ENCODE peak calls at places on chromosome 21, in six cellular contexts. One of them, this sample, is unnamed.

GRCh38 chr21:32946654-32947053 is 79.1 kb upstream of the OLIG2 start:
- DNase-seq in CD4-positive, alpha-beta T cell: no peak
- DNase-seq in cardiac muscle cell: no peak
- DNase-seq in fibroblast of lung: no peak
- DNase-seq in neural progenitor cell: no peak
- DNase-seq in omental fat pad: no peak
- DNase-seq in this sample: no peak

GRCh38 chr21:38815060-38815405 is 9.3 kb downstream of the ETS2 start:
- DNase-seq in fibroblast of lung: peak
- DNase-seq in cardiac muscle cell: no peak
- DNase-seq in neural progenitor cell: no peak
- DNase-seq in CD4-positive, alpha-beta T cell: no peak
- DNase-seq in omental fat pad: no peak
- DNase-seq in this sample: no peak

GRCh38 chr21:36887983-36888382 is 78.5 kb downstream of the HLCS start:
- DNase-seq in omental fat pad: no peak
- DNase-seq in fibroblast of lung: peak
- DNase-seq in cardiac muscle cell: no peak
- DNase-seq in neural progenitor cell: peak
- DNase-seq in CD4-positive, alpha-beta T cell: no peak
- DNase-seq in this sample: no peak

GRCh38 chr21:25903599-25903998 is 168.8 kb downstream of the GABPA start:
- DNase-seq in cardiac muscle cell: no peak
- DNase-seq in fibroblast of lung: no peak
- DNase-seq in CD4-positive, alpha-beta T cell: no peak
- DNase-seq in omental fat pad: no peak
- DNase-seq in neural progenitor cell: no peak
- DNase-seq in this sample: no peak

GRCh38 chr21:33543505-33544129 is 779 bp downstream of the SON start:
- DNase-seq in CD4-positive, alpha-beta T cell: peak
- DNase-seq in neural progenitor cell: peak
- DNase-seq in cardiac muscle cell: no peak
- DNase-seq in fibroblast of lung: no peak
- DNase-seq in omental fat pad: no peak
- DNase-seq in this sample: peak

GRCh38 chr21:33908760-33909159 is 6.8 kb downstream of the ATP5PO start:
- DNase-seq in CD4-positive, alpha-beta T cell: no peak
- DNase-seq in cardiac muscle cell: no peak
- DNase-seq in neural progenitor cell: no peak
- DNase-seq in omental fat pad: no peak
- DNase-seq in fibroblast of lung: no peak
- DNase-seq in this sample: no peak

GRCh38 chr21:17679002-17679600 is 66.4 kb upstream of the BTG3 start:
- DNase-seq in CD4-positive, alpha-beta T cell: no peak
- DNase-seq in neural progenitor cell: peak
- DNase-seq in fibroblast of lung: peak
- DNase-seq in omental fat pad: no peak
- DNase-seq in cardiac muscle cell: peak
- DNase-seq in this sample: no peak

GRCh38 chr21:31612889-31613785 is 46.4 kb upstream of the SOD1 start:
- DNase-seq in neural progenitor cell: peak
- DNase-seq in CD4-positive, alpha-beta T cell: no peak
- DNase-seq in cardiac muscle cell: peak
- DNase-seq in fibroblast of lung: peak
- DNase-seq in omental fat pad: no peak
- DNase-seq in this sample: no peak

GRCh38 chr21:26165331-26165730 is 5.2 kb downstream of the APP start:
- DNase-seq in fibroblast of lung: peak
- DNase-seq in CD4-positive, alpha-beta T cell: no peak
- DNase-seq in neural progenitor cell: no peak
- DNase-seq in omental fat pad: no peak
- DNase-seq in cardiac muscle cell: no peak
- DNase-seq in this sample: no peak

GRCh38 chr21:45308211-45309068 is 20.7 kb upstream of the POFUT2 start:
- DNase-seq in fibroblast of lung: peak
- DNase-seq in neural progenitor cell: no peak
- DNase-seq in cardiac muscle cell: peak
- DNase-seq in omental fat pad: no peak
- DNase-seq in CD4-positive, alpha-beta T cell: no peak
- DNase-seq in this sample: no peak

GRCh38 chr21:37241426-37241825 is 25.7 kb downstream of the VPS26C start:
- DNase-seq in neural progenitor cell: no peak
- DNase-seq in cardiac muscle cell: no peak
- DNase-seq in CD4-positive, alpha-beta T cell: no peak
- DNase-seq in fibroblast of lung: no peak
- DNase-seq in omental fat pad: no peak
- DNase-seq in this sample: no peak

GRCh38 chr21:17613242-17613676 is 558 bp upstream of the BTG3 start:
- DNase-seq in cardiac muscle cell: peak
- DNase-seq in fibroblast of lung: peak
- DNase-seq in neural progenitor cell: no peak
- DNase-seq in omental fat pad: peak
- DNase-seq in CD4-positive, alpha-beta T cell: no peak
- DNase-seq in this sample: no peak

GRCh38 chr21:14741237-14741636 is 195.1 kb upstream of the SAMSN1 start:
- DNase-seq in neural progenitor cell: no peak
- DNase-seq in omental fat pad: no peak
- DNase-seq in CD4-positive, alpha-beta T cell: no peak
- DNase-seq in fibroblast of lung: no peak
- DNase-seq in cardiac muscle cell: no peak
- DNase-seq in this sample: no peak

GRCh38 chr21:35231115-35231514 is 182.0 kb upstream of the RUNX1 start:
- DNase-seq in CD4-positive, alpha-beta T cell: no peak
- DNase-seq in cardiac muscle cell: no peak
- DNase-seq in neural progenitor cell: no peak
- DNase-seq in fibroblast of lung: peak
- DNase-seq in omental fat pad: no peak
- DNase-seq in this sample: no peak

GRCh38 chr21:32021319-32022027 is 148.7 kb downstream of the HUNK start:
- DNase-seq in cardiac muscle cell: peak
- DNase-seq in fibroblast of lung: no peak
- DNase-seq in neural progenitor cell: no peak
- DNase-seq in CD4-positive, alpha-beta T cell: no peak
- DNase-seq in omental fat pad: no peak
- DNase-seq in this sample: no peak

GRCh38 chr21:45162809-45163208 is 88.4 kb downstream of the ADARB1 start:
- DNase-seq in fibroblast of lung: no peak
- DNase-seq in omental fat pad: no peak
- DNase-seq in CD4-positive, alpha-beta T cell: no peak
- DNase-seq in cardiac muscle cell: no peak
- DNase-seq in neural progenitor cell: no peak
- DNase-seq in this sample: no peak

GRCh38 chr21:41379901-41380300 is 18.1 kb downstream of the MX2 start:
- DNase-seq in CD4-positive, alpha-beta T cell: no peak
- DNase-seq in cardiac muscle cell: no peak
- DNase-seq in omental fat pad: no peak
- DNase-seq in fibroblast of lung: no peak
- DNase-seq in neural progenitor cell: no peak
- DNase-seq in this sample: no peak

GRCh38 chr21:41381731-41382130 is 19.9 kb downstream of the MX2 start:
- DNase-seq in cardiac muscle cell: no peak
- DNase-seq in omental fat pad: no peak
- DNase-seq in CD4-positive, alpha-beta T cell: no peak
- DNase-seq in fibroblast of lung: no peak
- DNase-seq in neural progenitor cell: no peak
- DNase-seq in this sample: no peak

GRCh38 chr21:41375875-41376274 is 14.0 kb downstream of the MX2 start:
- DNase-seq in fibroblast of lung: no peak
- DNase-seq in CD4-positive, alpha-beta T cell: no peak
- DNase-seq in cardiac muscle cell: no peak
- DNase-seq in omental fat pad: no peak
- DNase-seq in neural progenitor cell: no peak
- DNase-seq in this sample: no peak

GRCh38 chr21:41377715-41378114 is 15.9 kb downstream of the MX2 start:
- DNase-seq in fibroblast of lung: no peak
- DNase-seq in cardiac muscle cell: no peak
- DNase-seq in neural progenitor cell: peak
- DNase-seq in CD4-positive, alpha-beta T cell: no peak
- DNase-seq in omental fat pad: no peak
- DNase-seq in this sample: no peak

GRCh38 chr21:41378849-41379248 is 17.0 kb downstream of the MX2 start:
- DNase-seq in neural progenitor cell: no peak
- DNase-seq in omental fat pad: no peak
- DNase-seq in CD4-positive, alpha-beta T cell: no peak
- DNase-seq in cardiac muscle cell: no peak
- DNase-seq in fibroblast of lung: no peak
- DNase-seq in this sample: no peak
- TF ChIP-seq CTCF in neural progenitor cell: peak
- TF ChIP-seq CTCF in omental fat pad: no peak
- TF ChIP-seq CTCF in CD4-positive, alpha-beta T cell: no peak
- TF ChIP-seq CTCF in cardiac muscle cell: no peak
- TF ChIP-seq CTCF in fibroblast of lung: no peak
- TF ChIP-seq CTCF in this sample: no peak

GRCh38 chr21:42321231-42321630 is 6.0 kb upstream of the TFF3 start:
- DNase-seq in neural progenitor cell: no peak
- DNase-seq in fibroblast of lung: no peak
- DNase-seq in omental fat pad: no peak
- DNase-seq in cardiac muscle cell: no peak
- DNase-seq in CD4-positive, alpha-beta T cell: no peak
- DNase-seq in this sample: no peak

GRCh38 chr21:42320791-42321190 is 5.6 kb upstream of the TFF3 start:
- DNase-seq in fibroblast of lung: no peak
- DNase-seq in CD4-positive, alpha-beta T cell: no peak
- DNase-seq in omental fat pad: no peak
- DNase-seq in neural progenitor cell: no peak
- DNase-seq in cardiac muscle cell: no peak
- DNase-seq in this sample: no peak

GRCh38 chr21:42321845-42322244 is 6.6 kb upstream of the TFF3 start:
- DNase-seq in fibroblast of lung: no peak
- DNase-seq in omental fat pad: no peak
- DNase-seq in neural progenitor cell: no peak
- DNase-seq in cardiac muscle cell: no peak
- DNase-seq in CD4-positive, alpha-beta T cell: no peak
- DNase-seq in this sample: no peak

GRCh38 chr21:42319368-42319767 is 4.2 kb upstream of the TFF3 start:
- DNase-seq in neural progenitor cell: no peak
- DNase-seq in fibroblast of lung: no peak
- DNase-seq in omental fat pad: no peak
- DNase-seq in cardiac muscle cell: no peak
- DNase-seq in CD4-positive, alpha-beta T cell: no peak
- DNase-seq in this sample: no peak

GRCh38 chr21:42319851-42320602 is 4.8 kb upstream of the TFF3 start:
- DNase-seq in omental fat pad: no peak
- DNase-seq in cardiac muscle cell: no peak
- DNase-seq in neural progenitor cell: no peak
- DNase-seq in CD4-positive, alpha-beta T cell: no peak
- DNase-seq in fibroblast of lung: no peak
- DNase-seq in this sample: no peak
- TF ChIP-seq CTCF in omental fat pad: no peak
- TF ChIP-seq CTCF in cardiac muscle cell: no peak
- TF ChIP-seq CTCF in neural progenitor cell: no peak
- TF ChIP-seq CTCF in CD4-positive, alpha-beta T cell: no peak
- TF ChIP-seq CTCF in fibroblast of lung: no peak
- TF ChIP-seq CTCF in this sample: no peak

DNA sequence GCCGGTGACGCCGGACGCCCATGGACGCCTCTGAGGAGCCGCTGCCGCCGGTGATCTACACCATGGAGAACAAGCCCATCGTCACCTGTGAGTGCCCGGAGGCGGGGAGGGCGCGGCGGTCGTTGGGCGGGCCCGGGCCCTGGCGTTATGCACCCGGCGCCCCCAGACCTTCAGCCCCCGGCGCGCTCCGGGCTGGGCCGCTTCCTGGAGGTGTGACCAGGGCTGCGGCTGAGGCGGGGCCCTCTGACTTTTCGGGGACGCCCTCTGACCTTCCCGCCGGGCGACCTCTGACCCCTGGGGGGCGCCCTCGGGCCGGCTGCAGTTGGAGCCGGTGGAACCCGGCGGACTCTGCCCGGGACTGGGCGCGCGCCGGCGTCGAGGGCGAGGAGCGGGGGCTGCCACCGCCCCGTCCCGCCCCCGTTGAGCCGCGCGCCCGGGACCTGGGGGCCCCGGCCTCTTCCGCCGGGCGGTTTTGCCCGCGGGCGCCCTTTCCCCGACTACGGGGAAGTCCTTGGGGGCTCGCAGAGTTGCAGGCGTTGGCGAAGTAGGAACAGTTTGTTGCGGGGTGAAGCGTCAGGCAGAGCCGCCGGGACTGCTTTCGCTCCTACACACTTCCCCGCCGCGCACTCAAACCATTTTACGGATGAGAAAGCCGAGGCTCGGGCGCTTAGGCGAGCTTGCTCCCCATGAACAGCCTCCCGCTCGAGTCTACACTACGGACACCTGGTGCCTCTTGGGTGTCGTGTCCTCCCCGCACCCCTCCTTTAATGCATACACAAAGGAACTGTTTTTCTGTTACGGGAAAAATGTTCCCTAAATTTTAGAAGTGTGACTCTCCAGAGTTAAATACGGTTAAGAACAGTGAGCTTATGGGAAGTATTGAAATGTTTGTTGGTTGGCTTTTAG is 618 bp downstream of the TRAPPC10 start:
- DNase-seq in neural progenitor cell: peak
- DNase-seq in fibroblast of lung: peak
- DNase-seq in cardiac muscle cell: peak
- DNase-seq in omental fat pad: no peak
- DNase-seq in CD4-positive, alpha-beta T cell: peak
- DNase-seq in this sample: peak
- TF ChIP-seq CTCF in neural progenitor cell: peak
- TF ChIP-seq CTCF in fibroblast of lung: no peak
- TF ChIP-seq CTCF in cardiac muscle cell: no peak
- TF ChIP-seq CTCF in omental fat pad: no peak
- TF ChIP-seq CTCF in CD4-positive, alpha-beta T cell: no peak
- TF ChIP-seq CTCF in this sample: no peak

GRCh38 chr21:16426936-16427335 is 697.2 kb downstream of the USP25 start:
- DNase-seq in fibroblast of lung: peak
- DNase-seq in cardiac muscle cell: no peak
- DNase-seq in neural progenitor cell: no peak
- DNase-seq in omental fat pad: no peak
- DNase-seq in CD4-positive, alpha-beta T cell: no peak
- DNase-seq in this sample: no peak

GRCh38 chr21:16423921-16424320 is 694.1 kb downstream of the USP25 start:
- DNase-seq in fibroblast of lung: no peak
- DNase-seq in omental fat pad: no peak
- DNase-seq in cardiac muscle cell: no peak
- DNase-seq in neural progenitor cell: no peak
- DNase-seq in CD4-positive, alpha-beta T cell: no peak
- DNase-seq in this sample: no peak

GRCh38 chr21:16424331-16424749 is 694.6 kb downstream of the USP25 start:
- DNase-seq in cardiac muscle cell: peak
- DNase-seq in fibroblast of lung: peak
- DNase-seq in neural progenitor cell: no peak
- DNase-seq in omental fat pad: no peak
- DNase-seq in CD4-positive, alpha-beta T cell: no peak
- DNase-seq in this sample: no peak

GRCh38 chr21:16425297-16425696 is 695.5 kb downstream of the USP25 start:
- DNase-seq in fibroblast of lung: no peak
- DNase-seq in cardiac muscle cell: no peak
- DNase-seq in neural progenitor cell: no peak
- DNase-seq in omental fat pad: no peak
- DNase-seq in CD4-positive, alpha-beta T cell: no peak
- DNase-seq in this sample: no peak

DNA sequence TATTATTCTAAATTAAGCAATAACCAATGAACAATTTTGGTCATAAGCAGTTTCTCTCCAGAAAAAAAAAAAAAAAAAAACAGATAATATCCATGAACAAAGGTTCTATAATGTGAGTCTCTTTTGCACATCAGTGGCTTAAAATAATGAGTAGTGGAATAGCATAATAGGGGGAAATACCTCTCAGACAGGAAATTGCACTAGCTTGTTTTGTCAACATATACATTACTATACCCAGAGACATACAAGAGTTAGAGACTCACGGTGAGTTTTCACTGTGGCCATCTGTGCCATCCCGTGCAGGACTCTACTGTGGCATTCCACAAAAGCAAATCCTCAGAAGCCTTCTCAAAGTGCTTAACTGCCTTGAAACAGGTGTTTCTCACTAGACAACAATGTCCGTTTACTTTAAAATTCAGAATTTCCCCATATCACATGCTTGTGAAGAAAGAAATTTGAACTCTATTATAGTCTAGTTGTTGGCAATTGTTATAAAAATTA is 697.9 kb downstream of the USP25 start:
- DNase-seq in fibroblast of lung: no peak
- DNase-seq in cardiac muscle cell: no peak
- DNase-seq in CD4-positive, alpha-beta T cell: no peak
- DNase-seq in omental fat pad: no peak
- DNase-seq in neural progenitor cell: no peak
- DNase-seq in this sample: no peak
- TF ChIP-seq CTCF in fibroblast of lung: no peak
- TF ChIP-seq CTCF in cardiac muscle cell: no peak
- TF ChIP-seq CTCF in CD4-positive, alpha-beta T cell: no peak
- TF ChIP-seq CTCF in omental fat pad: no peak
- TF ChIP-seq CTCF in neural progenitor cell: no peak
- TF ChIP-seq CTCF in this sample: no peak

This sample was measured in mesothelial cell of epicardium.